ENCODE peak calls at places on chromosomes 4 and X, in seven cellular contexts. K, X, D, I, J, N and H are unnamed samples.

GRCh38 chrX:104156630-104157529 is at the start of gene SLC25A53:
- DNase-seq in K (peak), X (peak), I (peak), J (peak), D (peak), N (peak), H (peak)

GRCh38 chrX:2406891-2407518 is 93.8 kb downstream of the DHRSX start:
- DNase-seq in I (no peak), X (no peak), K (no peak), J (no peak), D (no peak), N (no peak), H (no peak)

GRCh38 chr4:98148856-98149255 is 5.6 kb upstream of the STPG2 start:
- DNase-seq in D (no peak), X (no peak), N (no peak), J (no peak), K (no peak), I (no peak), H (no peak)

GRCh38 chr4:19014594-19014993 is 993.0 kb upstream of the LCORL start:
- DNase-seq in N (no peak), J (no peak), I (no peak), X (no peak), K (no peak), D (no peak), H (no peak)

GRCh38 chr4:98771959-98772619 is 113.7 kb upstream of the TSPAN5 start:
- DNase-seq in X (no peak), K (no peak), I (no peak), N (no peak), J (no peak), D (peak), H (no peak)

GRCh38 chrX:57821703-57822375 is 88.4 kb downstream of the ZXDA start:
- DNase-seq in X (no peak), D (no peak), N (no peak), I (no peak), K (no peak), J (no peak), H (no peak)

GRCh38 chrX:53290441-53291041 is 9.2 kb upstream of the IQSEC2 start:
- DNase-seq in K (no peak), D (no peak), N (no peak), J (no peak), X (no peak), I (no peak), H (peak)

GRCh38 chr4:169234137-169234855 is 36.5 kb downstream of the SH3RF1 start:
- DNase-seq in J (no peak), X (no peak), I (no peak), N (no peak), K (no peak), D (no peak), H (no peak)

GRCh38 chr4:122889726-122890125 is 32.7 kb downstream of the NUDT6 start:
- DNase-seq in J (no peak), I (no peak), K (no peak), X (no peak), D (no peak), N (no peak), H (no peak)

GRCh38 chr4:16227462-16227868 is 1.2 kb upstream of the TAPT1 start:
- DNase-seq in K (no peak), J (peak), I (no peak), N (no peak), X (peak), D (peak), H (peak)

GRCh38 chrX:102651242-102651967 is at the start of gene GPRASP1:
- DNase-seq in J (peak), D (peak), X (peak), I (no peak), K (peak), N (no peak), H (peak)